ENCODE peak calls at places on chromosomes 12 and 14, in four cellular contexts. One of them, this sample, is unnamed.

GRCh38 chr12:82896979-82897378 is 210.3 kb downstream of the TMTC2 start:
- DNase-seq in WTC11: no peak
- DNase-seq in HepG2: no peak
- DNase-seq in A549: peak
- DNase-seq in this sample: no peak

GRCh38 chr12:85394809-85395208 is 114.8 kb downstream of the ALX1 start:
- DNase-seq in WTC11: no peak
- DNase-seq in HepG2: no peak
- DNase-seq in A549: peak
- DNase-seq in this sample: no peak

GRCh38 chr14:75401356-75401755 is 26.5 kb upstream of the JDP2 start:
- DNase-seq in A549: no peak
- DNase-seq in HepG2: no peak
- DNase-seq in WTC11: peak
- DNase-seq in this sample: no peak

GRCh38 chr12:89936631-89937030 is 228.0 kb upstream of the ATP2B1 start:
- DNase-seq in WTC11: no peak
- DNase-seq in A549: no peak
- DNase-seq in HepG2: no peak
- DNase-seq in this sample: no peak

GRCh38 chr12:47082963-47083621 is 3.3 kb upstream of the AMIGO2 start:
- DNase-seq in A549: peak
- DNase-seq in WTC11: no peak
- DNase-seq in HepG2: no peak
- DNase-seq in this sample: no peak

GRCh38 chr12:104285740-104286537 is 17.6 kb upstream of the EID3 start:
- DNase-seq in A549: no peak
- DNase-seq in WTC11: no peak
- DNase-seq in HepG2: no peak
- DNase-seq in this sample: peak

GRCh38 chr14:32469388-32470160 is 140.5 kb downstream of the AKAP6 start:
- DNase-seq in HepG2: peak
- DNase-seq in WTC11: no peak
- DNase-seq in A549: peak
- DNase-seq in this sample: peak

GRCh38 chr12:19014243-19014642 is 115.3 kb upstream of the PLEKHA5 start:
- DNase-seq in A549: no peak
- DNase-seq in WTC11: no peak
- DNase-seq in HepG2: no peak
- DNase-seq in this sample: no peak

GRCh38 chr14:100855256-100855930 is 29.5 kb downstream of the MEG3 start:
- DNase-seq in A549: peak
- DNase-seq in HepG2: no peak
- DNase-seq in WTC11: no peak
- DNase-seq in this sample: no peak

GRCh38 chr14:40129162-40129561 is 696.9 kb upstream of the FBXO33 start:
- DNase-seq in WTC11: no peak
- DNase-seq in HepG2: no peak
- DNase-seq in A549: no peak
- DNase-seq in this sample: no peak

GRCh38 chr12:80129895-80130535 is 30.7 kb downstream of the OTOGL start:
- DNase-seq in WTC11: no peak
- DNase-seq in HepG2: no peak
- DNase-seq in A549: no peak
- DNase-seq in this sample: no peak

GRCh38 chr12:54438506-54438905 is 19.4 kb upstream of the ITGA5 start:
- DNase-seq in A549: no peak
- DNase-seq in HepG2: no peak
- DNase-seq in WTC11: no peak
- DNase-seq in this sample: no peak

GRCh38 chr12:104407922-104408321 is 48.8 kb upstream of the CHST11 start:
- DNase-seq in HepG2: no peak
- DNase-seq in WTC11: no peak
- DNase-seq in A549: peak
- DNase-seq in this sample: no peak

GRCh38 chr12:1473418-1473817 is 121.0 kb downstream of the FBXL14 start:
- DNase-seq in A549: no peak
- DNase-seq in HepG2: no peak
- DNase-seq in WTC11: no peak
- DNase-seq in this sample: no peak

GRCh38 chr14:101018561-101019290 is 115.2 kb upstream of the RTL1 start:
- DNase-seq in WTC11: peak
- DNase-seq in A549: no peak
- DNase-seq in HepG2: no peak
- DNase-seq in this sample: no peak

GRCh38 chr12:63826002-63826585 is 18.4 kb upstream of the SRGAP1 start:
- DNase-seq in A549: peak
- DNase-seq in HepG2: peak
- DNase-seq in WTC11: no peak
- DNase-seq in this sample: no peak

GRCh38 chr12:72337382-72337781 is 65.2 kb downstream of the TRHDE start:
- DNase-seq in A549: no peak
- DNase-seq in WTC11: no peak
- DNase-seq in HepG2: no peak
- DNase-seq in this sample: no peak

GRCh38 chr12:95440401-95440800 is 33.6 kb upstream of the METAP2 start:
- DNase-seq in A549: no peak
- DNase-seq in WTC11: no peak
- DNase-seq in HepG2: no peak
- DNase-seq in this sample: no peak

GRCh38 chr14:52272375-52272774 is 4.9 kb downstream of the PTGDR start:
- DNase-seq in HepG2: no peak
- DNase-seq in WTC11: peak
- DNase-seq in A549: peak
- DNase-seq in this sample: peak

GRCh38 chr14:90717916-90718315 is 98.3 kb downstream of the TTC7B start:
- DNase-seq in A549: no peak
- DNase-seq in HepG2: no peak
- DNase-seq in WTC11: no peak
- DNase-seq in this sample: no peak

GRCh38 chr12:21429994-21430393 is 7.5 kb upstream of the PYROXD1 start:
- DNase-seq in WTC11: peak
- DNase-seq in A549: no peak
- DNase-seq in HepG2: no peak
- DNase-seq in this sample: no peak

GRCh38 chr12:114500775-114501473 is 95.0 kb upstream of the TBX5 start:
- DNase-seq in HepG2: no peak
- DNase-seq in A549: no peak
- DNase-seq in WTC11: no peak
- DNase-seq in this sample: no peak

GRCh38 chr12:101823039-101823438 is 7.7 kb downstream of the GNPTAB start:
- DNase-seq in A549: no peak
- DNase-seq in HepG2: no peak
- DNase-seq in WTC11: no peak
- DNase-seq in this sample: no peak

GRCh38 chr14:99264691-99265090 is 7.3 kb downstream of the BCL11B start:
- DNase-seq in HepG2: no peak
- DNase-seq in A549: no peak
- DNase-seq in WTC11: no peak
- DNase-seq in this sample: no peak

GRCh38 chr12:78036889-78037288 is 206.2 kb downstream of the NAV3 start:
- DNase-seq in HepG2: no peak
- DNase-seq in A549: no peak
- DNase-seq in WTC11: peak
- DNase-seq in this sample: no peak

GRCh38 chr12:78037707-78038106 is 207.0 kb downstream of the NAV3 start:
- DNase-seq in WTC11: no peak
- DNase-seq in HepG2: no peak
- DNase-seq in A549: no peak
- DNase-seq in this sample: no peak

GRCh38 chr12:78038541-78038940 is 207.8 kb downstream of the NAV3 start:
- DNase-seq in WTC11: no peak
- DNase-seq in HepG2: no peak
- DNase-seq in A549: no peak
- DNase-seq in this sample: no peak

GRCh38 chr12:78034025-78034424 is 203.3 kb downstream of the NAV3 start:
- DNase-seq in HepG2: no peak
- DNase-seq in WTC11: no peak
- DNase-seq in A549: no peak
- DNase-seq in this sample: no peak

GRCh38 chr12:78035913-78036658 is 205.4 kb downstream of the NAV3 start:
- DNase-seq in WTC11: no peak
- DNase-seq in HepG2: no peak
- DNase-seq in A549: no peak
- DNase-seq in this sample: no peak
- TF ChIP-seq HMGXB4 in WTC11: no peak
- TF ChIP-seq HMGXB4 in HepG2: no peak
- TF ChIP-seq HMGXB4 in A549: no peak
- TF ChIP-seq HMGXB4 in this sample: no peak

DNA sequence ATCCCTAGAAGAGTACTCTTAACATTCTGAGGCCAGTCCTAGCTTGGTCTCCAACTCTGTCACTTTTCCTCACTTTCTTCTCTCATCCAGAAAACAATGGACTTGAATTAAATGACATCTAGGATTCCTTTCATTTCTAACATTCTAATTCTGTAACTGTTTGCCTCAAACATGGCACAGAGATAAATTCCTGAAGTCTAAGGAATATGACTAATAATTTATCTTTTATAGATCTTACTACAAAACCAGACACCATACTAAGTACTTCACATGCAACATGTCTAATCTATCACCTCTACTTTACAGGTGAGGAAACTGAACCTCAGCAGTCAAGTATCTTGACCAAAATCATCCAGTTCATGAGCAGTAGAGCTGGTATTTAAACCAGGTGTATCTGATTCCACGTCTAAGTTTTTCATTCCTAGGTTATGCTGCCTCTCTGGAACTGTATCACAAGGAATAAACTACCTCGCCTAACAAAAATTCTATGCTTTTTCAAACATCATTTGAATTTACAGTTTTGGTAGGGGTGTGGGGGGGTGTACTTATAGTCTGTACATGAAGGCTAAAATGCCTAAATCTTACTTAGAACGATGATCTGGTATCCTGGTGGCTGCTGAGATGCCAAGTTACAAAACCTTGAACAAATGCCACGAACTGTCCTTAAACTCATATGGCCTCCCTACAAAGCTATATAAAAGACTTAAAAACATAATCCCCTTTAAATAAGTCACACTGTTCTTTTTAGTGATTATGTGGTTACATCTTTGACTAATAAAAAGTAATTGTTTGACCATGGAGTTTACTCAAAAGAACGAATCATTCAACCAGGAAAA is 41.6 kb downstream of the ATXN2 start:
- DNase-seq in A549: no peak
- DNase-seq in HepG2: no peak
- DNase-seq in WTC11: no peak
- DNase-seq in this sample: no peak
- TF ChIP-seq HMGXB4 in A549: no peak
- TF ChIP-seq HMGXB4 in HepG2: no peak
- TF ChIP-seq HMGXB4 in WTC11: no peak
- TF ChIP-seq HMGXB4 in this sample: no peak

GRCh38 chr14:68779761-68780323 is 13.0 kb downstream of the ZFP36L1 start:
- DNase-seq in WTC11: no peak
- DNase-seq in HepG2: peak
- DNase-seq in A549: peak
- DNase-seq in this sample: no peak

GRCh38 chr14:68782091-68782981 is 10.5 kb downstream of the ZFP36L1 start:
- DNase-seq in HepG2: no peak
- DNase-seq in WTC11: no peak
- DNase-seq in A549: no peak
- DNase-seq in this sample: no peak

GRCh38 chr14:68783408-68784297 is 9.2 kb downstream of the ZFP36L1 start:
- DNase-seq in HepG2: peak
- DNase-seq in A549: peak
- DNase-seq in WTC11: no peak
- DNase-seq in this sample: no peak

GRCh38 chr14:68780358-68781160 is 12.3 kb downstream of the ZFP36L1 start:
- DNase-seq in HepG2: no peak
- DNase-seq in WTC11: no peak
- DNase-seq in A549: peak
- DNase-seq in this sample: peak

GRCh38 chr14:68781161-68782021 is 11.5 kb downstream of the ZFP36L1 start:
- DNase-seq in WTC11: no peak
- DNase-seq in A549: no peak
- DNase-seq in HepG2: no peak
- DNase-seq in this sample: peak
- TF ChIP-seq HMGXB4 in WTC11: no peak
- TF ChIP-seq HMGXB4 in A549: no peak
- TF ChIP-seq HMGXB4 in HepG2: no peak
- TF ChIP-seq HMGXB4 in this sample: no peak

GRCh38 chr12:65867428-65867827 is 43.1 kb downstream of the HMGA2 start:
- DNase-seq in WTC11: no peak
- DNase-seq in HepG2: no peak
- DNase-seq in A549: no peak
- DNase-seq in this sample: no peak
- TF ChIP-seq HMGXB4 in WTC11: no peak
- TF ChIP-seq HMGXB4 in HepG2: no peak
- TF ChIP-seq HMGXB4 in A549: no peak
- TF ChIP-seq HMGXB4 in this sample: no peak

GRCh38 chr14:105500726-105501101 is 9.7 kb downstream of the TEDC1 start:
- DNase-seq in HepG2: no peak
- DNase-seq in A549: no peak
- DNase-seq in WTC11: no peak
- DNase-seq in this sample: no peak

GRCh38 chr14:105499256-105500035 is 8.4 kb downstream of the TEDC1 start:
- DNase-seq in WTC11: no peak
- DNase-seq in A549: no peak
- DNase-seq in HepG2: peak
- DNase-seq in this sample: no peak

GRCh38 chr14:105501504-105502291 is 10.7 kb downstream of the TEDC1 start:
- DNase-seq in HepG2: no peak
- DNase-seq in A549: no peak
- DNase-seq in WTC11: no peak
- DNase-seq in this sample: no peak

GRCh38 chr14:105498430-105499255 is 7.6 kb downstream of the TEDC1 start:
- DNase-seq in A549: no peak
- DNase-seq in WTC11: no peak
- DNase-seq in HepG2: no peak
- DNase-seq in this sample: no peak

GRCh38 chr14:105500036-105500725 is 9.1 kb downstream of the TEDC1 start:
- DNase-seq in WTC11: no peak
- DNase-seq in A549: no peak
- DNase-seq in HepG2: no peak
- DNase-seq in this sample: no peak
- TF ChIP-seq HMGXB4 in WTC11: no peak
- TF ChIP-seq HMGXB4 in A549: no peak
- TF ChIP-seq HMGXB4 in HepG2: no peak
- TF ChIP-seq HMGXB4 in this sample: no peak